ENCODE peak calls at places on chromosome 16, in eight cellular contexts. X is HTR-8/SVneo; A is NCI-H187 treated with DMSO at 0.1 percent for 48 hours; Z is activated T-helper 2 cell treated with anti-CD3 and anti-CD28 coated beads, Interferon-gamma antibody, Interleukin-2, Interleukin-4, amounts not matched to agents 10 μg/mL and 5 μg/mL and 100 μg/mL, durations not matched to agents 14 hours and 24 hours and 36 hours; S is activated T-cell treated with anti-CD3 and anti-CD28 coated beads for 1 hour; F is EH; W is NCI-H2029; D is mucosa of descending colon. Q is an unnamed sample.

GRCh38 chr16:15403392-15403995 is 7.9 kb downstream of the MPV17L start:
- DNase-seq in X (no peak), A (no peak), Z (no peak), S (no peak), F (peak), W (no peak), D (no peak), Q (no peak)

GRCh38 chr16:46573008-46573833 is 48.0 kb downstream of the SHCBP1 start:
- DNase-seq in X (peak), A (no peak), Z (no peak), S (no peak), F (peak), W (no peak), D (no peak), Q (no peak)

GRCh38 chr16:53372942-53373871 is 61.1 kb upstream of the RBL2 start:
- DNase-seq in X (no peak), A (no peak), Z (peak), S (peak), F (no peak), W (peak), D (peak), Q (no peak)

GRCh38 chr16:12395266-12395665 is 408.4 kb downstream of the CPPED1 start:
- DNase-seq in X (no peak), A (no peak), Z (no peak), S (no peak), F (no peak), W (no peak), D (no peak), Q (no peak)

GRCh38 chr16:20727181-20727580 is 14.4 kb downstream of the THUMPD1 start:
- DNase-seq in X (no peak), A (no peak), Z (no peak), S (no peak), F (no peak), W (no peak), D (no peak), Q (no peak)

GRCh38 chr16:14487579-14487978 is 142.5 kb downstream of the PARN start:
- DNase-seq in X (no peak), A (no peak), Z (no peak), S (no peak), F (peak), W (no peak), D (no peak), Q (no peak)

GRCh38 chr16:16025214-16025968 is 76.0 kb downstream of the ABCC1 start:
- DNase-seq in X (no peak), A (no peak), Z (peak), S (peak), F (peak), W (no peak), D (no peak), Q (no peak)

GRCh38 chr16:66658143-66658859 is 38.2 kb downstream of the CMTM4 start:
- DNase-seq in X (no peak), A (no peak), Z (no peak), S (no peak), F (no peak), W (no peak), D (no peak), Q (no peak)

GRCh38 chr16:82653550-82654511 is 27.1 kb downstream of the CDH13 start:
- DNase-seq in X (peak), A (no peak), Z (peak), S (peak), F (peak), W (no peak), D (no peak), Q (no peak)

GRCh38 chr16:82263456-82264159 is 93.6 kb upstream of the MPHOSPH6 start:
- DNase-seq in X (peak), A (no peak), Z (peak), S (peak), F (peak), W (peak), D (peak), Q (peak)

GRCh38 chr16:81593481-81593880 is 148.9 kb downstream of the CMIP start:
- DNase-seq in X (no peak), A (no peak), Z (no peak), S (no peak), F (no peak), W (no peak), D (no peak), Q (no peak)

GRCh38 chr16:52597772-52598483 is 51.0 kb upstream of the TOX3 start:
- DNase-seq in X (no peak), A (peak), Z (no peak), S (no peak), F (no peak), W (peak), D (no peak), Q (peak)

GRCh38 chr16:50539053-50539615 is 9.1 kb upstream of the NKD1 start:
- DNase-seq in X (no peak), A (no peak), Z (no peak), S (no peak), F (no peak), W (no peak), D (no peak), Q (no peak)

GRCh38 chr16:28951410-28951943 is 740 bp downstream of the NFATC2IP start:
- DNase-seq in X (no peak), A (no peak), Z (no peak), S (no peak), F (peak), W (no peak), D (peak), Q (no peak)

GRCh38 chr16:31064882-31065461 is 9.1 kb downstream of the ZNF668 start:
- DNase-seq in X (peak), A (no peak), Z (no peak), S (no peak), F (peak), W (no peak), D (no peak), Q (no peak)

GRCh38 chr16:46790599-46791270 is 40.2 kb downstream of the C16orf87 start:
- DNase-seq in X (no peak), A (no peak), Z (no peak), S (no peak), F (no peak), W (no peak), D (no peak), Q (no peak)

GRCh38 chr16:48617104-48617503 is 7.1 kb upstream of the N4BP1 start:
- DNase-seq in X (no peak), A (no peak), Z (no peak), S (no peak), F (no peak), W (no peak), D (no peak), Q (no peak)

GRCh38 chr16:69535123-69536050 is 30.4 kb upstream of the NFAT5 start:
- DNase-seq in X (no peak), A (no peak), Z (no peak), S (no peak), F (peak), W (no peak), D (no peak), Q (no peak)

GRCh38 chr16:10895053-10895946 is 18.3 kb downstream of the CIITA start:
- DNase-seq in X (peak), A (no peak), Z (no peak), S (peak), F (peak), W (no peak), D (peak), Q (no peak)

GRCh38 chr16:28280881-28281836 is 11.2 kb upstream of the SBK1 start:
- DNase-seq in X (no peak), A (no peak), Z (no peak), S (no peak), F (no peak), W (no peak), D (no peak), Q (no peak)

GRCh38 chr16:29662729-29663019 is 373 bp upstream of the SPN start:
- DNase-seq in X (no peak), A (no peak), Z (no peak), S (no peak), F (no peak), W (no peak), D (peak), Q (no peak)

GRCh38 chr16:27233731-27234130 is 30.4 kb downstream of the KDM8 start:
- DNase-seq in X (no peak), A (no peak), Z (no peak), S (no peak), F (no peak), W (no peak), D (peak), Q (no peak)

GRCh38 chr16:84825896-84826557 is 6.2 kb downstream of the CRISPLD2 start:
- DNase-seq in X (no peak), A (no peak), Z (no peak), S (no peak), F (peak), W (no peak), D (no peak), Q (no peak)

GRCh38 chr16:2516391-2517240 is 2.9 kb downstream of the ATP6V0C start:
- DNase-seq in X (no peak), A (no peak), Z (no peak), S (no peak), F (peak), W (no peak), D (peak), Q (no peak)

GRCh38 chr16:88437367-88437964 is 15.6 kb upstream of the ZFPM1 start:
- DNase-seq in X (peak), A (no peak), Z (peak), S (peak), F (peak), W (no peak), D (peak), Q (peak)

GRCh38 chr16:30896203-30896889 is at the start of gene CTF1:
- DNase-seq in X (peak), A (no peak), Z (no peak), S (no peak), F (peak), W (peak), D (peak), Q (peak)

GRCh38 chr16:34054969-34055368 is 595.6 kb downstream of the TP53TG3F start:
- DNase-seq in X (no peak), A (no peak), Z (no peak), S (no peak), F (no peak), W (no peak), D (no peak), Q (no peak)

GRCh38 chr16:71929048-71929447 is 33.7 kb downstream of the IST1 start:
- DNase-seq in X (no peak), A (no peak), Z (no peak), S (no peak), F (peak), W (no peak), D (no peak), Q (no peak)

GRCh38 chr16:4123617-4124300 is 7.5 kb upstream of the ADCY9 start:
- DNase-seq in X (no peak), A (no peak), Z (no peak), S (no peak), F (peak), W (no peak), D (no peak), Q (no peak)

GRCh38 chr16:69145658-69146057 is 13.2 kb downstream of the UTP4 start:
- DNase-seq in X (no peak), A (no peak), Z (no peak), S (no peak), F (no peak), W (no peak), D (no peak), Q (no peak)

GRCh38 chr16:23155445-23156049 is 6.3 kb upstream of the USP31 start:
- DNase-seq in X (no peak), A (no peak), Z (no peak), S (no peak), F (peak), W (no peak), D (peak), Q (no peak)

GRCh38 chr16:23784811-23785447 is 30.1 kb downstream of the CHP2 start:
- DNase-seq in X (no peak), A (no peak), Z (no peak), S (no peak), F (peak), W (no peak), D (no peak), Q (no peak)

GRCh38 chr16:71373073-71373472 is 14.6 kb downstream of the CALB2 start:
- DNase-seq in X (peak), A (no peak), Z (no peak), S (no peak), F (peak), W (no peak), D (no peak), Q (no peak)

GRCh38 chr16:85413713-85414663 is 199.1 kb upstream of the GSE1 start:
- DNase-seq in X (no peak), A (no peak), Z (no peak), S (no peak), F (no peak), W (no peak), D (peak), Q (no peak)

GRCh38 chr16:31130336-31130812 is 5.2 kb downstream of the PRSS8 start:
- DNase-seq in X (no peak), A (no peak), Z (no peak), S (no peak), F (no peak), W (no peak), D (peak), Q (no peak)